ENCODE peak calls at places on chromosomes 12 and 14, in four cellular contexts. U, D, S and G are unnamed samples.

GRCh38 chr12:71599213-71599612 is 64.4 kb downstream of the ZFC3H1 start:
- DNase-seq in D (no peak), U (no peak), S (no peak), G (no peak)

GRCh38 chr12:54352022-54352531 is 12.2 kb downstream of the GPR84 start:
- DNase-seq in S (peak), D (no peak), U (peak), G (no peak)

GRCh38 chr12:106126441-106127288 is 12.1 kb downstream of the NUAK1 start:
- DNase-seq in S (no peak), D (no peak), U (no peak), G (no peak)

GRCh38 chr14:90483551-90483950 is 86.7 kb downstream of the CALM1 start:
- DNase-seq in U (no peak), D (no peak), S (no peak), G (no peak)

GRCh38 chr12:56520025-56520810 is 1.4 kb upstream of the RBMS2 start:
- DNase-seq in D (no peak), S (no peak), U (no peak), G (no peak)

GRCh38 chr12:90958995-90959394 is 4.0 kb upstream of the CCER1 start:
- DNase-seq in U (no peak), S (no peak), D (no peak), G (no peak)

GRCh38 chr12:1093166-1093751 is 102.2 kb downstream of the ERC1 start:
- DNase-seq in U (no peak), D (peak), S (no peak), G (no peak)

GRCh38 chr12:73863541-73863940 is 674.1 kb upstream of the ATXN7L3B start:
- DNase-seq in U (no peak), D (no peak), S (no peak), G (no peak)

GRCh38 chr14:55762595-55763232 is 182.7 kb downstream of the KTN1 start:
- DNase-seq in U (no peak), D (no peak), S (no peak), G (no peak)

GRCh38 chr12:56193025-56193578 is 3.8 kb upstream of the SMARCC2 start:
- DNase-seq in D (peak), U (no peak), S (no peak), G (peak)

GRCh38 chr12:49798248-49798647 is 30.0 kb downstream of the NCKAP5L start:
- DNase-seq in U (no peak), S (no peak), D (no peak), G (no peak)